ENCODE peak calls at places on chromosome 18, in nine cellular contexts. N is hepatocyte, A is MCF 10A, K is pancreas, S is tibial artery, Y is left lung, T is retinal pigment epithelial cell, V is body of pancreas, F is keratinocyte. P is an unnamed sample.

GRCh38 chr18:75023473-75023872 is 185.5 kb downstream of the PTGR3 start:
- DNase-seq in N (no peak), A (no peak), K (no peak), S (no peak), Y (no peak), T (no peak), V (no peak), F (no peak), P (no peak)

GRCh38 chr18:35271656-35272055 is 18.4 kb downstream of the ZSCAN30 start:
- DNase-seq in N (no peak), A (no peak), K (no peak), S (no peak), Y (no peak), T (no peak), V (no peak), F (no peak), P (no peak)

GRCh38 chr18:46433121-46433826 is 223.7 kb downstream of the LOXHD1 start:
- DNase-seq in N (no peak), A (no peak), K (no peak), S (no peak), Y (no peak), T (no peak), V (no peak), F (no peak), P (no peak)

GRCh38 chr18:10856146-10856545 is 293.2 kb downstream of the PIEZO2 start:
- DNase-seq in N (no peak), A (no peak), K (no peak), S (no peak), Y (no peak), T (no peak), V (no peak), F (no peak), P (no peak)

GRCh38 chr18:39348757-39349156 is 1783.2 kb upstream of the CELF4 start:
- DNase-seq in N (no peak), A (no peak), K (no peak), S (no peak), Y (no peak), T (no peak), V (no peak), F (no peak), P (no peak)

GRCh38 chr18:8435376-8435775 is 173.9 kb upstream of the RAB12 start:
- DNase-seq in N (no peak), A (no peak), K (no peak), S (no peak), Y (no peak), T (no peak), V (no peak), F (no peak), P (no peak)

GRCh38 chr18:23274638-23275482 is 139.6 kb downstream of the CABLES1 start:
- DNase-seq in N (no peak), A (no peak), K (no peak), S (no peak), Y (no peak), T (no peak), V (no peak), F (no peak), P (no peak)

GRCh38 chr18:8140841-8141501 is 468.3 kb upstream of the RAB12 start:
- DNase-seq in N (no peak), A (peak), K (no peak), S (no peak), Y (no peak), T (no peak), V (peak), F (no peak), P (no peak)

GRCh38 chr18:46632401-46633089 is 24.5 kb downstream of the LOXHD1 start:
- DNase-seq in N (no peak), A (peak), K (no peak), S (no peak), Y (no peak), T (peak), V (no peak), F (peak), P (no peak)

GRCh38 chr18:8760984-8761383 is 55.6 kb downstream of the MTCL1 start:
- DNase-seq in N (no peak), A (no peak), K (no peak), S (no peak), Y (no peak), T (no peak), V (no peak), F (no peak), P (no peak)

GRCh38 chr18:3528251-3528650 is 78.3 kb downstream of the TGIF1 start:
- DNase-seq in N (no peak), A (no peak), K (no peak), S (no peak), Y (no peak), T (no peak), V (no peak), F (no peak), P (no peak)

GRCh38 chr18:13791181-13791580 is 32.8 kb upstream of the MC5R start:
- DNase-seq in N (no peak), A (peak), K (no peak), S (no peak), Y (no peak), T (no peak), V (no peak), F (peak), P (no peak)

GRCh38 chr18:75638223-75638596 is 210.7 kb upstream of the SMIM21 start:
- DNase-seq in N (no peak), A (peak), K (no peak), S (no peak), Y (no peak), T (no peak), V (no peak), F (no peak), P (no peak)

GRCh38 chr18:3867768-3868445 is 417.9 kb downstream of the TGIF1 start:
- DNase-seq in N (no peak), A (no peak), K (no peak), S (no peak), Y (no peak), T (no peak), V (no peak), F (no peak), P (no peak)

GRCh38 chr18:57436193-57436964 is 1.2 kb downstream of the ONECUT2 start:
- DNase-seq in N (no peak), A (no peak), K (no peak), S (no peak), Y (no peak), T (no peak), V (no peak), F (no peak), P (no peak)

GRCh38 chr18:23053756-23054457 is 81.4 kb upstream of the CABLES1 start:
- DNase-seq in N (peak), A (peak), K (peak), S (no peak), Y (no peak), T (peak), V (no peak), F (no peak), P (no peak)

GRCh38 chr18:56267334-56267733 is 371.1 kb downstream of the TXNL1 start:
- DNase-seq in N (no peak), A (no peak), K (no peak), S (no peak), Y (no peak), T (no peak), V (no peak), F (no peak), P (no peak)

GRCh38 chr18:3454365-3455089 is 4.6 kb downstream of the TGIF1 start:
- DNase-seq in N (peak), A (peak), K (peak), S (no peak), Y (no peak), T (peak), V (peak), F (no peak), P (no peak)

GRCh38 chr18:63979409-63979908 is 9.6 kb downstream of the SERPINB8 start:
- DNase-seq in N (peak), A (peak), K (peak), S (peak), Y (no peak), T (no peak), V (peak), F (no peak), P (no peak)

GRCh38 chr18:60895181-60895580 is 438.0 kb upstream of the CDH20 start:
- DNase-seq in N (no peak), A (peak), K (no peak), S (no peak), Y (no peak), T (no peak), V (no peak), F (no peak), P (no peak)

GRCh38 chr18:51278045-51278649 is 80.7 kb upstream of the MEX3C start:
- DNase-seq in N (peak), A (peak), K (peak), S (no peak), Y (no peak), T (no peak), V (peak), F (no peak), P (no peak)

GRCh38 chr18:49274188-49274714 is 186.2 kb downstream of the DYM start:
- DNase-seq in N (no peak), A (no peak), K (no peak), S (no peak), Y (no peak), T (no peak), V (no peak), F (no peak), P (no peak)

GRCh38 chr18:51342815-51343214 is 145.3 kb upstream of the MEX3C start:
- DNase-seq in N (peak), A (peak), K (no peak), S (no peak), Y (no peak), T (peak), V (no peak), F (peak), P (no peak)

GRCh38 chr18:51739044-51739666 is 541.7 kb upstream of the MEX3C start:
- DNase-seq in N (no peak), A (no peak), K (no peak), S (no peak), Y (no peak), T (no peak), V (no peak), F (no peak), P (no peak)

GRCh38 chr18:9832871-9833270 is 52.9 kb upstream of the TXNDC2 start:
- DNase-seq in N (no peak), A (no peak), K (no peak), S (no peak), Y (no peak), T (no peak), V (no peak), F (no peak), P (no peak)

GRCh38 chr18:35948080-35948479 is 24.4 kb upstream of the RMP24 start:
- DNase-seq in N (no peak), A (no peak), K (no peak), S (no peak), Y (no peak), T (no peak), V (no peak), F (no peak), P (no peak)

GRCh38 chr18:67131498-67131897 is 385.0 kb downstream of the DSEL start:
- DNase-seq in N (no peak), A (no peak), K (no peak), S (no peak), Y (no peak), T (no peak), V (no peak), F (no peak), P (no peak)

GRCh38 chr18:50338122-50338521 is 36.7 kb upstream of the SKA1 start:
- DNase-seq in N (no peak), A (no peak), K (no peak), S (no peak), Y (no peak), T (no peak), V (no peak), F (no peak), P (no peak)

GRCh38 chr18:35197286-35197685 is 43.5 kb upstream of the ZNF397 start:
- DNase-seq in N (no peak), A (no peak), K (no peak), S (no peak), Y (no peak), T (no peak), V (no peak), F (no peak), P (no peak)

GRCh38 chr18:31738460-31739407 is 21.9 kb downstream of the SLC25A52 start:
- DNase-seq in N (peak), A (peak), K (no peak), S (no peak), Y (no peak), T (no peak), V (no peak), F (no peak), P (no peak)

GRCh38 chr18:23401400-23402347 is 51.4 kb upstream of the RIOK3 start:
- DNase-seq in N (peak), A (peak), K (peak), S (no peak), Y (no peak), T (no peak), V (peak), F (no peak), P (no peak)

GRCh38 chr18:50987261-50987660 is 19.4 kb downstream of the ELAC1 start:
- DNase-seq in N (no peak), A (no peak), K (no peak), S (no peak), Y (no peak), T (no peak), V (no peak), F (no peak), P (no peak)

GRCh38 chr18:9095297-9096012 is 7.0 kb upstream of the NDUFV2 start:
- DNase-seq in N (peak), A (no peak), K (no peak), S (no peak), Y (no peak), T (no peak), V (no peak), F (no peak), P (no peak)

GRCh38 chr18:22427797-22428549 is 10.3 kb upstream of the CTAGE1 start:
- DNase-seq in N (no peak), A (no peak), K (peak), S (no peak), Y (no peak), T (no peak), V (no peak), F (no peak), P (no peak)

GRCh38 chr18:37551846-37552245 is 13.8 kb downstream of the CELF4 start:
- DNase-seq in N (no peak), A (no peak), K (no peak), S (no peak), Y (no peak), T (no peak), V (no peak), F (no peak), P (no peak)

GRCh38 chr18:37551249-37551648 is 14.3 kb downstream of the CELF4 start:
- DNase-seq in N (no peak), A (no peak), K (no peak), S (no peak), Y (no peak), T (no peak), V (no peak), F (no peak), P (no peak)

GRCh38 chr18:37554399-37554787 is 11.2 kb downstream of the CELF4 start:
- DNase-seq in N (no peak), A (no peak), K (no peak), S (no peak), Y (no peak), T (no peak), V (no peak), F (no peak), P (no peak)

GRCh38 chr18:37552296-37552695 is 13.3 kb downstream of the CELF4 start:
- DNase-seq in N (no peak), A (no peak), K (no peak), S (no peak), Y (no peak), T (no peak), V (no peak), F (no peak), P (no peak)

GRCh38 chr18:37553633-37554398 is 11.8 kb downstream of the CELF4 start:
- DNase-seq in N (peak), A (no peak), K (no peak), S (no peak), Y (no peak), T (no peak), V (no peak), F (no peak), P (no peak)
- TF ChIP-seq CTCF in N (peak), A (no peak), K (no peak), S (no peak), Y (no peak), T (peak), V (peak), F (no peak), P (no peak)

DNA sequence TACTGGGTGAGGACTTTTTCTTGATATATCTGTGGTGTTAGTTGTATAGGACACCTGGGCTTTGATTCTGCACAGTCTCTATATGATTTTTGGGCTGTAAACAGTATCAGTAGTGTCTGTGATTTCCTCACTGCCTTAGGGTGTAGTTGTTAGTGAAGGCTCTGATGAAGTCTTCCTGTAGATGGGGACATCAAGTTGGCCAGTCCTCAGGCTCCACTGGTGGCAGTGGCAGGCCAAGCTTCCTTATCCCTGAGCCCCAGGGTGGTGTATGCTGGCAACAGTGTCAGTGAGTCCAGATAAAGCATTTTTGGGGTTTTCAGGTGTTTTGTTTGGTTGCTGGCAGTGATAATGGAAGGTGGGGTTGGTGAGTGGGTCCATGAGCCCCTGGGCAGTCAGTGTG is 961.4 kb downstream of the DSC3 start:
- DNase-seq in N (no peak), A (no peak), K (no peak), S (no peak), Y (no peak), T (no peak), V (no peak), F (no peak), P (no peak)
- TF ChIP-seq CTCF in N (no peak), A (no peak), K (no peak), S (no peak), Y (no peak), T (peak), V (no peak), F (no peak), P (no peak)

GRCh38 chr18:58565021-58565420 is 63.9 kb downstream of the ALPK2 start:
- DNase-seq in N (no peak), A (no peak), K (no peak), S (no peak), Y (no peak), T (no peak), V (no peak), F (no peak), P (no peak)

GRCh38 chr18:58562146-58562998 is 66.5 kb downstream of the ALPK2 start:
- DNase-seq in N (no peak), A (no peak), K (no peak), S (no peak), Y (no peak), T (no peak), V (no peak), F (no peak), P (no peak)

GRCh38 chr18:58559427-58560186 is 69.3 kb downstream of the ALPK2 start:
- DNase-seq in N (peak), A (no peak), K (no peak), S (no peak), Y (no peak), T (no peak), V (no peak), F (no peak), P (no peak)

GRCh38 chr18:58567453-58568196 is 61.3 kb downstream of the ALPK2 start:
- DNase-seq in N (peak), A (peak), K (peak), S (no peak), Y (no peak), T (peak), V (no peak), F (peak), P (no peak)

DNA sequence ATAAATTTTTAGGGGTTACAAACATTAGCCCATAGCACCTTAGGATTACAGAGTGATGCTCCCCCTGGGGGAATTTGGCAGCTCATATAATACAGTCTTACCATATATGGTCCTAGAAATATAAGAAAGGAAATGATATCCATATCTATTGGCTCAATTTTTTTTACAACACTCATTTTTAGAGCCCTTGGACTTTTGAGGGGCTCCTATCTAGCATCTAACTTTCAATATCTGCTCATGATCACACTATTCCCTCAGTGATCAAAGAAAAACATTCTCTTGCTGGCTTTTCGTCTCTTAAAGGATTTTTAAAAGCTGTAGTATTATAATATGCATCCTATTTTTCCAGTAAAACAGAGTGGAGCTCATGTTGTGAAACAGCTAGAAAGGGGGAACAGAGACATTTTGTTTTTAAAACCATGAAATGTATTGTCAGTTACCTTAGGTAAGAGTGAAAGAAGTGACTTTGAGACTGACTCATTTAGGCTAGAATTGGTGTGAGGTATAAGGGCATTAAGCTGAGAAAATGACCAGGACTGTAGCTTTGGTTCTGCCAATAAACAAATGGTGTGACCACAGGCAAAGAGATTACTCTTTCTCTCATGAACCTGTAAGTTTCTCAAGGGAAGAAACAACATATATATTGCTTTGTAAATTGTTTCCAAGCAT is 65.8 kb downstream of the ALPK2 start:
- DNase-seq in N (no peak), A (no peak), K (no peak), S (no peak), Y (no peak), T (no peak), V (no peak), F (no peak), P (no peak)
- TF ChIP-seq CTCF in N (no peak), A (no peak), K (no peak), S (no peak), Y (no peak), T (no peak), V (no peak), F (no peak), P (no peak)

GRCh38 chr18:80158365-80158764 is 49.3 kb downstream of the ADNP2 start:
- DNase-seq in N (no peak), A (no peak), K (no peak), S (no peak), Y (no peak), T (no peak), V (no peak), F (no peak), P (no peak)

GRCh38 chr18:80157708-80158343 is 48.8 kb downstream of the ADNP2 start:
- DNase-seq in N (peak), A (peak), K (peak), S (peak), Y (peak), T (peak), V (peak), F (no peak), P (peak)

GRCh38 chr18:80159713-80160636 is 50.9 kb downstream of the ADNP2 start:
- DNase-seq in N (no peak), A (no peak), K (no peak), S (no peak), Y (no peak), T (no peak), V (peak), F (no peak), P (no peak)

GRCh38 chr18:80149667-80150066 is 40.6 kb downstream of the ADNP2 start:
- DNase-seq in N (no peak), A (no peak), K (no peak), S (no peak), Y (no peak), T (no peak), V (no peak), F (no peak), P (no peak)

DNA sequence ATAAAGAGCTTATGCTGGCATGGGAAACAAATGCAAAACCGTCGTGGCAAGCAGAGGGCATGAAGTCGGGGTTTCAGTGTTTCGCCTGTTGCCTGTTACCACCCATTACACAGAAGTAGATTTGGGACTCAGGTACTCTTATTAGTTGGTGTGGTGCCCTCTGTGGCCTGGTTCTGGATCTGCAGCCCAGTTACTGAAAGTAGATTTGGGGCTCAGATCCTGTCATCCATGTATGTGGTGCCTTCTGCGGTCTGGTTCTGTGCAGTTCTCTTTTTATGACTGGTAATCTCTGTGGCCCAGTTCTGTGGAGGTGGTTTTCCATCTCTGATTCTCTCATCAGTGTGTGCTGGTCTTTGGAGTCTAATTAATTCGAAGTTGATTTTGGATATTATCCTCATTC is 45.2 kb downstream of the ADNP2 start:
- DNase-seq in N (no peak), A (peak), K (no peak), S (no peak), Y (no peak), T (no peak), V (no peak), F (no peak), P (no peak)
- TF ChIP-seq CTCF in N (peak), A (peak), K (no peak), S (peak), Y (peak), T (peak), V (peak), F (peak), P (no peak)

P was measured in natural killer cell.